ENCODE peak calls at places on chromosomes 12 and 14, in ten cellular contexts. A is left cardiac atrium; D is posterior cingulate gyrus; P is fibroblast of lung; C is stimulated activated CD8-positive, alpha-beta memory T cell treated with anti-CD3 and anti-CD28 coated beads, Interleukin-15, amount 100 ng/mL, for 1 hour; X is HTR-8/SVneo; S is right lobe of liver; L is WTC11; E is D341Med; V is stomach. Z is an unnamed sample.

GRCh38 chr12:131749618-131750315 is 38.9 kb downstream of the SFSWAP start:
- DNase-seq in L (no peak), A (no peak), V (no peak), C (no peak), E (no peak), X (no peak), P (no peak), D (peak), S (no peak), Z (no peak)

GRCh38 chr12:56202838-56203237 is 13.6 kb upstream of the SMARCC2 start:
- DNase-seq in D (no peak), P (no peak), A (no peak), E (no peak), L (no peak), C (no peak), X (no peak), V (no peak), S (no peak), Z (no peak)

GRCh38 chr14:37232907-37233481 is 35.3 kb downstream of the MIPOL1 start:
- DNase-seq in A (no peak), V (no peak), D (no peak), L (no peak), S (no peak), E (peak), X (peak), P (peak), C (no peak), Z (no peak)

GRCh38 chr14:36256131-36256801 is 64.2 kb downstream of the MBIP start:
- DNase-seq in X (no peak), C (no peak), A (no peak), S (no peak), D (no peak), V (peak), E (no peak), P (peak), L (no peak), Z (no peak)

GRCh38 chr12:58378038-58378437 is 436.7 kb downstream of the ATP23 start:
- DNase-seq in X (no peak), D (no peak), A (no peak), L (no peak), C (no peak), P (peak), E (no peak), S (no peak), V (no peak), Z (no peak)

GRCh38 chr14:77561881-77562280 is 54.6 kb downstream of the SPTLC2 start:
- DNase-seq in P (no peak), X (no peak), S (no peak), C (no peak), A (no peak), L (no peak), E (no peak), D (no peak), V (no peak), Z (no peak)

GRCh38 chr12:76135456-76135855 is 51.0 kb upstream of the NAP1L1 start:
- DNase-seq in V (no peak), C (no peak), A (no peak), S (no peak), E (no peak), D (no peak), X (no peak), L (no peak), P (no peak), Z (no peak)

GRCh38 chr12:52193991-52194390 is 2.2 kb upstream of the KRT80 start:
- DNase-seq in V (no peak), D (no peak), E (no peak), P (no peak), A (no peak), L (no peak), X (peak), C (no peak), S (no peak), Z (no peak)

GRCh38 chr12:101089271-101089670 is 120.8 kb downstream of the SLC5A8 start:
- DNase-seq in L (no peak), A (no peak), X (no peak), C (no peak), P (no peak), V (no peak), D (no peak), E (no peak), S (no peak), Z (no peak)

GRCh38 chr12:109236257-109236656 is 72.8 kb downstream of the FOXN4 start:
- DNase-seq in S (no peak), X (no peak), P (no peak), V (no peak), C (no peak), L (no peak), A (no peak), D (no peak), E (no peak), Z (no peak)

GRCh38 chr12:54980341-54980740 is 4.2 kb downstream of the TESPA1 start:
- DNase-seq in A (no peak), V (no peak), P (no peak), L (no peak), X (no peak), E (no peak), S (no peak), C (no peak), D (no peak), Z (no peak)

GRCh38 chr14:94143239-94143638 is 13.8 kb upstream of the IFI27L2 start:
- DNase-seq in P (no peak), E (no peak), X (no peak), A (no peak), V (no peak), S (no peak), D (no peak), C (no peak), L (peak), Z (no peak)

GRCh38 chr14:79424462-79424861 is 786.8 kb downstream of the DIO2 start:
- DNase-seq in P (peak), A (no peak), L (no peak), V (no peak), D (no peak), C (no peak), X (no peak), S (no peak), E (no peak), Z (no peak)

GRCh38 chr12:64767495-64767894 is 8.3 kb upstream of the GNS start:
- DNase-seq in A (no peak), P (no peak), C (no peak), S (no peak), V (no peak), L (no peak), D (no peak), X (no peak), E (no peak), Z (no peak)

GRCh38 chr12:107594995-107595394 is 90.6 kb upstream of the PWP1 start:
- DNase-seq in E (no peak), V (no peak), X (no peak), S (no peak), C (no peak), D (no peak), A (no peak), L (no peak), P (no peak), Z (no peak)

GRCh38 chr14:52950898-52951729 is at the start of gene FERMT2:
- DNase-seq in V (peak), A (peak), S (peak), C (no peak), L (peak), E (peak), P (peak), D (peak), X (peak), Z (no peak)

GRCh38 chr12:45543887-45544286 is 185.6 kb upstream of the ARID2 start:
- DNase-seq in E (peak), X (peak), L (peak), V (peak), P (peak), A (no peak), D (no peak), C (peak), S (peak), Z (no peak)

GRCh38 chr12:116672842-116673516 is 64.9 kb downstream of the SPRING1 start:
- DNase-seq in D (no peak), L (no peak), P (no peak), V (no peak), X (no peak), E (no peak), C (no peak), A (no peak), S (no peak), Z (no peak)

GRCh38 chr12:88522961-88523360 is 57.3 kb downstream of the KITLG start:
- DNase-seq in E (no peak), X (no peak), A (no peak), C (no peak), L (no peak), P (no peak), D (no peak), S (no peak), V (no peak), Z (no peak)

GRCh38 chr12:113555226-113555625 is 83.6 kb upstream of the LHX5 start:
- DNase-seq in P (no peak), V (no peak), L (no peak), S (no peak), E (no peak), A (no peak), C (no peak), X (no peak), D (no peak), Z (no peak)

GRCh38 chr12:67797316-67797741 is 148.8 kb downstream of the DYRK2 start:
- DNase-seq in D (peak), P (peak), A (peak), L (no peak), X (no peak), S (no peak), C (no peak), E (no peak), V (no peak), Z (no peak)

GRCh38 chr12:76559277-76560082 is at the start of gene OSBPL8:
- DNase-seq in V (peak), L (peak), S (peak), X (peak), D (peak), E (peak), A (peak), C (peak), P (peak), Z (peak)

GRCh38 chr14:97414718-97415098 is 617.5 kb downstream of the VRK1 start:
- DNase-seq in A (no peak), P (no peak), C (no peak), S (no peak), L (no peak), E (no peak), V (no peak), X (no peak), D (no peak), Z (no peak)

GRCh38 chr14:80664576-80664975 is 277.0 kb downstream of the CEP128 start:
- DNase-seq in P (no peak), A (no peak), V (no peak), E (no peak), S (no peak), C (no peak), D (no peak), X (peak), L (no peak), Z (no peak)

GRCh38 chr14:65131176-65131765 is 29.0 kb upstream of the MAX start:
- DNase-seq in D (no peak), V (no peak), C (no peak), E (no peak), A (no peak), X (peak), L (no peak), S (no peak), P (peak), Z (no peak)

GRCh38 chr14:93793555-93793954 is 5.3 kb upstream of the PRIMA1 start:
- DNase-seq in S (no peak), E (no peak), X (no peak), A (no peak), V (no peak), L (no peak), D (no peak), C (no peak), P (no peak), Z (no peak)

GRCh38 chr12:6288235-6288634 is 22.2 kb upstream of the PLEKHG6 start:
- DNase-seq in A (no peak), X (no peak), E (no peak), D (no peak), V (no peak), C (no peak), S (no peak), P (peak), L (no peak), Z (no peak)

GRCh38 chr12:69935651-69936100 is 110.6 kb downstream of the MYRFL start:
- DNase-seq in E (no peak), S (no peak), X (no peak), A (no peak), C (no peak), V (no peak), P (no peak), L (no peak), D (peak), Z (no peak)

GRCh38 chr14:71582705-71583104 is 349.5 kb upstream of the RGS6 start:
- DNase-seq in D (no peak), L (no peak), P (peak), C (no peak), A (no peak), S (no peak), V (no peak), X (no peak), E (no peak), Z (no peak)

GRCh38 chr12:71158361-71158882 is 623 bp upstream of the TSPAN8 start:
- DNase-seq in V (no peak), L (no peak), D (no peak), E (no peak), A (no peak), X (no peak), C (no peak), S (no peak), P (no peak), Z (no peak)

GRCh38 chr12:86613306-86613705 is 357.1 kb upstream of the MGAT4C start:
- DNase-seq in V (no peak), D (no peak), C (no peak), X (peak), S (no peak), A (no peak), L (no peak), P (peak), E (no peak), Z (no peak)

GRCh38 chr14:51873221-51873893 is 12.9 kb downstream of the GNG2 start:
- DNase-seq in S (no peak), E (no peak), L (no peak), V (no peak), D (no peak), X (peak), C (no peak), P (peak), A (no peak), Z (no peak)

GRCh38 chr12:81570234-81570633 is 188.9 kb downstream of the PPFIA2 start:
- DNase-seq in P (no peak), E (no peak), V (no peak), C (no peak), S (no peak), D (peak), L (no peak), X (no peak), A (no peak), Z (no peak)

GRCh38 chr12:39831587-39832315 is 212.1 kb upstream of the ABCD2 start:
- DNase-seq in D (no peak), A (no peak), E (no peak), C (no peak), S (no peak), P (no peak), V (no peak), L (no peak), X (no peak), Z (no peak)

GRCh38 chr14:103739793-103740501 is 24.3 kb downstream of the ZFYVE21 start:
- DNase-seq in P (no peak), L (no peak), V (no peak), D (peak), A (no peak), S (peak), C (no peak), E (no peak), X (no peak), Z (no peak)

GRCh38 chr12:108324678-108325358 is 14.3 kb downstream of the CMKLR1 start:
- DNase-seq in D (no peak), A (no peak), L (no peak), X (no peak), C (no peak), S (no peak), P (no peak), E (no peak), V (no peak), Z (no peak)

GRCh38 chr12:80189241-80189640 is 89.9 kb downstream of the OTOGL start:
- DNase-seq in X (no peak), A (no peak), C (no peak), D (no peak), V (no peak), S (no peak), P (peak), E (no peak), L (no peak), Z (no peak)

Z was measured in SIG-M5.